ENCODE peak calls at places on chromosome 3, in nine cellular contexts. U is activated effector memory CD4-positive, alpha-beta T cell treated with Interleukin-2 at 50 U/mL for 16 hours; G is globus pallidus; Z is MV-4-11; Q is bronchial epithelial cell; H is H4; I is NCI-H69; C is stimulated activated CD4-positive, alpha-beta T cell treated with anti-CD3 and anti-CD28 coated beads, Interleukin-12 subunit alpha, Interleukin-12 subunit beta, amount 100 ng/mL, for 48 hours; X is central memory CD4-positive, alpha-beta T cell. O is an unnamed sample.

GRCh38 chr3:50708620-50709019 is 33.9 kb downstream of the DOCK3 start:
- DNase-seq in C (no peak), I (peak; percentile 0), G (no peak), Q (no peak), H (no peak), X (no peak), U (no peak), Z (no peak), O (no peak)

GRCh38 chr3:142210144-142210543 is 15.2 kb downstream of the GK5 start:
- DNase-seq in Q (no peak), X (no peak), U (no peak), G (peak; percentile 34), I (no peak), Z (no peak), C (no peak), H (no peak), O (no peak)

GRCh38 chr3:128343287-128344045 is 123.2 kb downstream of the DNAJB8 start:
- DNase-seq in G (no peak), I (peak; percentile 88), U (no peak), H (peak; percentile 86), Q (peak; percentile 81), X (no peak), C (no peak), Z (no peak), O (no peak)

GRCh38 chr3:55203006-55203405 is 275.1 kb upstream of the LRTM1 start:
- DNase-seq in X (no peak), U (no peak), G (no peak), Q (no peak), H (no peak), C (no peak), I (no peak), Z (no peak), O (peak; percentile 77)

GRCh38 chr3:185420762-185421161 is 57.8 kb downstream of the MAP3K13 start:
- DNase-seq in I (peak; percentile 80), H (peak; percentile 81), Q (peak; percentile 77), X (no peak), G (no peak), C (no peak), U (no peak), Z (no peak), O (no peak)

GRCh38 chr3:96182756-96183155 is 631.6 kb upstream of the EPHA6 start:
- DNase-seq in C (no peak), X (no peak), Z (no peak), U (no peak), H (peak; percentile 88), Q (peak; percentile 19), G (no peak), I (peak; percentile 0), O (peak; percentile 5)

GRCh38 chr3:99638244-99638948 is at the start of gene COL8A1:
- DNase-seq in I (peak; percentile 27), G (no peak), U (no peak), H (peak; percentile 60), C (no peak), Z (no peak), Q (peak; percentile 71), X (no peak), O (peak; percentile 50)

GRCh38 chr3:58388550-58389061 is 45.0 kb downstream of the PDHB start:
- DNase-seq in X (no peak), Q (no peak), C (no peak), Z (no peak), G (peak; percentile 96), U (no peak), I (no peak), H (peak; percentile 75), O (peak; percentile 70)

GRCh38 chr3:194161181-194162045 is 25.5 kb downstream of the HES1 start:
- DNase-seq in I (peak; percentile 79), U (no peak), X (no peak), G (no peak), C (no peak), H (no peak), Z (no peak), Q (peak; percentile 55), O (no peak)

GRCh38 chr3:45145681-45146614 is at the start of gene CDCP1:
- DNase-seq in C (no peak), Q (peak; percentile 67), H (no peak), X (no peak), G (no peak), Z (no peak), I (peak; percentile 83), U (no peak), O (no peak)

GRCh38 chr3:193970773-193971206 is 165.2 kb upstream of the HES1 start:
- DNase-seq in G (no peak), I (peak; percentile 68), Z (peak; percentile 41), C (no peak), Q (peak; percentile 73), H (peak; percentile 23), X (no peak), U (no peak), O (no peak)

GRCh38 chr3:123432832-123433523 is 15.9 kb downstream of the ADCY5 start:
- DNase-seq in G (no peak), X (no peak), I (no peak), Z (no peak), H (no peak), Q (no peak), U (no peak), C (no peak), O (no peak)

GRCh38 chr3:25150199-25150598 is 277.9 kb upstream of the RARB start:
- DNase-seq in H (no peak), X (no peak), C (no peak), G (no peak), U (no peak), Q (no peak), I (peak; percentile 61), Z (no peak), O (no peak)

GRCh38 chr3:42228796-42229195 is 37.2 kb downstream of the CCK start:
- DNase-seq in G (no peak), U (no peak), Z (no peak), C (no peak), Q (peak; percentile 37), H (no peak), I (peak; percentile 4), X (no peak), O (no peak)

GRCh38 chr3:72756900-72757299 is 91.3 kb downstream of the SHQ1 start:
- DNase-seq in U (peak; percentile 21), I (no peak), G (no peak), X (peak; percentile 72), H (no peak), C (peak; percentile 31), Q (no peak), Z (peak; percentile 99), O (no peak)